ENCODE peak calls at places on chromosomes 16 and 17, in nine cellular contexts. F is GM12891, K is stomach, D is ovary, X is prostate gland, I is transverse colon, W is A549, Y is sigmoid colon, U is Peyer's patch. H is an unnamed sample.
A peak's percentile ranks its signal among the peaks of the same experiment; 100 is the strongest.

GRCh38 chr17:14152726-14153125 is 83.4 kb downstream of the COX10 start:
- DNase-seq in F (no peak), K (no peak), D (peak; percentile 12), X (no peak), I (no peak), W (no peak), Y (no peak), U (no peak), H (no peak)

GRCh38 chr17:74354123-74354522 is 7.5 kb downstream of the BTBD17 start:
- DNase-seq in F (peak; percentile 85), K (peak; percentile 34), D (no peak), X (no peak), I (peak; percentile 55), W (peak; percentile 82), Y (no peak), U (peak; percentile 57), H (peak; percentile 77)

GRCh38 chr17:10061131-10061581 is 137.2 kb downstream of the GAS7 start:
- DNase-seq in F (no peak), K (no peak), D (no peak), X (no peak), I (no peak), W (no peak), Y (no peak), U (no peak), H (no peak)

GRCh38 chr16:55257971-55258613 is 65.9 kb upstream of the IRX6 start:
- DNase-seq in F (peak; percentile 33), K (peak; percentile 60), D (no peak), X (no peak), I (peak; percentile 71), W (peak; percentile 51), Y (no peak), U (peak; percentile 58), H (peak; percentile 75)

GRCh38 chr16:56164636-56165035 is 26.7 kb upstream of the GNAO1 start:
- DNase-seq in F (no peak), K (no peak), D (no peak), X (no peak), I (no peak), W (no peak), Y (no peak), U (no peak), H (no peak)

GRCh38 chr17:82599674-82600661 is 48.3 kb downstream of the WDR45B start:
- DNase-seq in F (no peak), K (no peak), D (no peak), X (no peak), I (no peak), W (no peak), Y (no peak), U (no peak), H (no peak)

GRCh38 chr16:74505011-74505410 is 83.7 kb upstream of the CLEC18B start:
- DNase-seq in F (no peak), K (no peak), D (no peak), X (no peak), I (no peak), W (no peak), Y (no peak), U (no peak), H (no peak)

GRCh38 chr17:78000351-78000750 is 41.8 kb downstream of the TNRC6C start:
- DNase-seq in F (no peak), K (no peak), D (no peak), X (no peak), I (no peak), W (no peak), Y (no peak), U (no peak), H (no peak)

GRCh38 chr17:80839401-80839800 is 152.2 kb upstream of the CHMP6 start:
- DNase-seq in F (no peak), K (no peak), D (no peak), X (no peak), I (no peak), W (no peak), Y (no peak), U (no peak), H (no peak)

GRCh38 chr17:40218740-40219072 is 398 bp upstream of the WIPF2 start:
- DNase-seq in F (peak; percentile 59), K (peak; percentile 61), D (peak; percentile 64), X (peak; percentile 39), I (peak; percentile 71), W (peak; percentile 82), Y (peak; percentile 89), U (peak; percentile 91), H (peak; percentile 83)

GRCh38 chr16:10122546-10122945 is 59.7 kb downstream of the GRIN2A start:
- DNase-seq in F (no peak), K (no peak), D (no peak), X (no peak), I (no peak), W (peak; percentile 14), Y (no peak), U (no peak), H (no peak)

GRCh38 chr17:50136096-50136687 is 6.2 kb upstream of the SAMD14 start:
- DNase-seq in F (no peak), K (no peak), D (no peak), X (no peak), I (no peak), W (no peak), Y (no peak), U (no peak), H (no peak)

GRCh38 chr16:68131813-68132706 is 46.9 kb downstream of the NFATC3 start:
- DNase-seq in F (no peak), K (no peak), D (no peak), X (no peak), I (no peak), W (no peak), Y (no peak), U (no peak), H (no peak)

GRCh38 chr16:84225126-84225525 is 14.7 kb downstream of the KCNG4 start:
- DNase-seq in F (no peak), K (no peak), D (no peak), X (no peak), I (no peak), W (no peak), Y (no peak), U (no peak), H (no peak)
- TF ChIP-seq POLR2A in F (no peak), K (no peak), D (no peak), X (no peak), I (no peak), W (no peak), Y (no peak), U (no peak), H (no peak)

GRCh38 chr16:67029249-67030096 is 524 bp downstream of the CBFB start:
- DNase-seq in F (peak; percentile 48), K (peak; percentile 66), D (peak; percentile 73), X (peak; percentile 57), I (peak; percentile 69), W (peak; percentile 45), Y (peak; percentile 85), U (peak; percentile 84), H (peak; percentile 83)

GRCh38 chr16:67030221-67030962 is 1.4 kb downstream of the CBFB start:
- DNase-seq in F (no peak), K (no peak), D (no peak), X (no peak), I (no peak), W (no peak), Y (peak; percentile 55), U (peak; percentile 44), H (no peak)

GRCh38 chr16:67028167-67028554 is 788 bp upstream of the CBFB start:
- DNase-seq in F (no peak), K (no peak), D (no peak), X (no peak), I (no peak), W (no peak), Y (peak; percentile 17), U (no peak), H (no peak)

GRCh38 chr16:67027046-67027445 is 1.9 kb upstream of the CBFB start:
- DNase-seq in F (no peak), K (no peak), D (peak; percentile 16), X (no peak), I (no peak), W (no peak), Y (peak; percentile 41), U (peak; percentile 39), H (no peak)

GRCh38 chr16:67028555-67029248 is at the start of gene CBFB:
- DNase-seq in F (peak; percentile 98), K (peak; percentile 93), D (peak; percentile 92), X (peak; percentile 90), I (peak; percentile 93), W (peak; percentile 95), Y (peak; percentile 96), U (peak; percentile 97), H (peak; percentile 91)
- TF ChIP-seq POLR2A in F (peak; percentile 91), K (no peak), D (peak; percentile 75), X (peak; percentile 74), I (peak; percentile 90), W (peak; percentile 96), Y (peak; percentile 82), U (peak; percentile 87), H (peak; percentile 74)

DNA sequence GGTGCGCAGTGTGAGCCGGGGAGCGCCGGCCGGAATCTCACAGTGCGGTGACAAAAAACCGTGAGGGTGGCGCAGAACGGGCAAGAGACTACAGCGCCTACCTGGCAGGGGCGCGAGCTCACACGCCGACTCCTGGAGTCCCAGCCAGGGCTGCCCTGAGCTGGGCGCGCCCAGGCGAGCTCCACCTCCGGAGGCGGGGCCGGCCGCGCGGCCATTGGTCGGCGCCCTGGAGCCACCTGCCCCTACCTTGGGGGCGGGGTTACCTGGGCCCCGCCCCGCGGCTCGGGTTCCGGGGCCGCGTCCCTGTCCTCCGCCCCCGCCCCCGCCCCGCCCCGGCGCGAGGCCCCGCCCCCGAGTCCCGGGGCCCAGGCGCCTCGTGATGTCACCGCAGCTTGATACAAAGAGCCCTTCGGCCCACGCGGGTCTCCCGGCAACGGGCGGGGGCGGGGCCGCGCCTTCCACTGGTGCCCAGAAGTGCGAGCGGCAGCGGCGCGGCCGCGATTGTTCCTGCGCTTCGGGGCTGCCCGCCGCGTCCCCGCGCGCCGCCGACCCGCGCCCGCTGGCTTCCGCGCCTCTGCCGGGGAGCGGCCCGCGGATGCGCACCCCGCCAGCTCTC is 96.3 kb downstream of the RAB11FIP4 start:
- DNase-seq in F (peak; percentile 99), K (peak; percentile 97), D (peak; percentile 84), X (peak; percentile 95), I (peak; percentile 96), W (peak; percentile 83), Y (peak; percentile 84), U (peak; percentile 98), H (peak; percentile 87)
- TF ChIP-seq POLR2A in F (no peak), K (no peak), D (peak; percentile 41), X (peak; percentile 91), I (peak; percentile 87), W (peak; percentile 44), Y (peak; percentile 47), U (peak; percentile 62), H (no peak)

GRCh38 chr17:35969558-35970442 is 11.5 kb downstream of the CCL16 start:
- DNase-seq in F (peak; percentile 35), K (peak; percentile 84), D (peak; percentile 70), X (peak; percentile 77), I (peak; percentile 87), W (peak; percentile 84), Y (peak; percentile 83), U (peak; percentile 93), H (peak; percentile 86)

GRCh38 chr17:35972535-35972934 is 8.8 kb downstream of the CCL16 start:
- DNase-seq in F (no peak), K (no peak), D (no peak), X (no peak), I (no peak), W (no peak), Y (no peak), U (no peak), H (no peak)

GRCh38 chr17:35972066-35972465 is 9.2 kb downstream of the CCL16 start:
- DNase-seq in F (no peak), K (no peak), D (no peak), X (no peak), I (no peak), W (no peak), Y (no peak), U (no peak), H (no peak)

GRCh38 chr17:35973333-35974260 is 7.7 kb downstream of the CCL16 start:
- DNase-seq in F (no peak), K (no peak), D (no peak), X (no peak), I (no peak), W (peak; percentile 16), Y (no peak), U (no peak), H (no peak)

GRCh38 chr17:35972945-35973332 is 8.4 kb downstream of the CCL16 start:
- DNase-seq in F (no peak), K (no peak), D (no peak), X (no peak), I (no peak), W (no peak), Y (no peak), U (no peak), H (no peak)
- TF ChIP-seq POLR2A in F (no peak), K (no peak), D (no peak), X (no peak), I (no peak), W (no peak), Y (no peak), U (no peak), H (no peak)